ENCODE peak calls at places on chromosomes 16 and 17, in ten cellular contexts. One of them, this sample, is unnamed.

GRCh38 chr17:14301279-14301760 is 439 bp downstream of the HS3ST3B1 start:
- ATAC-seq in T-helper 17 cell: peak
- ATAC-seq in heart left ventricle: no peak
- ATAC-seq in activated CD8-positive, alpha-beta memory T cell treated with anti-CD3 and anti-CD28 coated beads, Interleukin-2, amount 10 ng/mL, durations not matched to agents 7 days and 5 days: peak
- ATAC-seq in left lung: peak
- ATAC-seq in left ventricle myocardium superior: peak
- ATAC-seq in gastroesophageal sphincter: no peak
- ATAC-seq in left cardiac atrium: peak
- ATAC-seq in effector memory CD8-positive, alpha-beta T cell: peak
- ATAC-seq in natural killer cell: no peak
- ATAC-seq in this sample: peak

GRCh38 chr16:51236583-51236982 is 85.5 kb upstream of the SALL1 start:
- ATAC-seq in effector memory CD8-positive, alpha-beta T cell: no peak
- ATAC-seq in gastroesophageal sphincter: no peak
- ATAC-seq in left cardiac atrium: no peak
- ATAC-seq in heart left ventricle: no peak
- ATAC-seq in left ventricle myocardium superior: no peak
- ATAC-seq in left lung: no peak
- ATAC-seq in activated CD8-positive, alpha-beta memory T cell treated with anti-CD3 and anti-CD28 coated beads, Interleukin-2, amount 10 ng/mL, durations not matched to agents 7 days and 5 days: no peak
- ATAC-seq in natural killer cell: no peak
- ATAC-seq in T-helper 17 cell: no peak
- ATAC-seq in this sample: no peak

GRCh38 chr17:79951361-79952264 is 84.1 kb downstream of the TBC1D16 start:
- ATAC-seq in gastroesophageal sphincter: peak
- ATAC-seq in heart left ventricle: peak
- ATAC-seq in left lung: peak
- ATAC-seq in T-helper 17 cell: no peak
- ATAC-seq in left ventricle myocardium superior: peak
- ATAC-seq in activated CD8-positive, alpha-beta memory T cell treated with anti-CD3 and anti-CD28 coated beads, Interleukin-2, amount 10 ng/mL, durations not matched to agents 7 days and 5 days: no peak
- ATAC-seq in natural killer cell: no peak
- ATAC-seq in effector memory CD8-positive, alpha-beta T cell: no peak
- ATAC-seq in left cardiac atrium: peak
- ATAC-seq in this sample: no peak

GRCh38 chr17:32492648-32493289 is 6.0 kb downstream of the CDK5R1 start:
- ATAC-seq in left ventricle myocardium superior: no peak
- ATAC-seq in natural killer cell: no peak
- ATAC-seq in T-helper 17 cell: no peak
- ATAC-seq in left cardiac atrium: no peak
- ATAC-seq in activated CD8-positive, alpha-beta memory T cell treated with anti-CD3 and anti-CD28 coated beads, Interleukin-2, amount 10 ng/mL, durations not matched to agents 7 days and 5 days: no peak
- ATAC-seq in heart left ventricle: peak
- ATAC-seq in effector memory CD8-positive, alpha-beta T cell: no peak
- ATAC-seq in left lung: no peak
- ATAC-seq in gastroesophageal sphincter: no peak
- ATAC-seq in this sample: no peak

GRCh38 chr16:28592979-28593553 is 3.8 kb downstream of the SULT1A2 start:
- ATAC-seq in activated CD8-positive, alpha-beta memory T cell treated with anti-CD3 and anti-CD28 coated beads, Interleukin-2, amount 10 ng/mL, durations not matched to agents 7 days and 5 days: no peak
- ATAC-seq in gastroesophageal sphincter: no peak
- ATAC-seq in effector memory CD8-positive, alpha-beta T cell: no peak
- ATAC-seq in heart left ventricle: no peak
- ATAC-seq in T-helper 17 cell: no peak
- ATAC-seq in natural killer cell: no peak
- ATAC-seq in left cardiac atrium: no peak
- ATAC-seq in left lung: no peak
- ATAC-seq in left ventricle myocardium superior: peak
- ATAC-seq in this sample: no peak

GRCh38 chr17:76593964-76594363 is 8.3 kb upstream of the ST6GALNAC2 start:
- ATAC-seq in left cardiac atrium: no peak
- ATAC-seq in left ventricle myocardium superior: no peak
- ATAC-seq in heart left ventricle: no peak
- ATAC-seq in gastroesophageal sphincter: no peak
- ATAC-seq in left lung: no peak
- ATAC-seq in effector memory CD8-positive, alpha-beta T cell: no peak
- ATAC-seq in natural killer cell: no peak
- ATAC-seq in T-helper 17 cell: no peak
- ATAC-seq in activated CD8-positive, alpha-beta memory T cell treated with anti-CD3 and anti-CD28 coated beads, Interleukin-2, amount 10 ng/mL, durations not matched to agents 7 days and 5 days: no peak
- ATAC-seq in this sample: no peak

GRCh38 chr17:73620414-73620813 is 23.8 kb downstream of the SDK2 start:
- ATAC-seq in effector memory CD8-positive, alpha-beta T cell: no peak
- ATAC-seq in heart left ventricle: no peak
- ATAC-seq in activated CD8-positive, alpha-beta memory T cell treated with anti-CD3 and anti-CD28 coated beads, Interleukin-2, amount 10 ng/mL, durations not matched to agents 7 days and 5 days: no peak
- ATAC-seq in left ventricle myocardium superior: no peak
- ATAC-seq in left lung: no peak
- ATAC-seq in T-helper 17 cell: no peak
- ATAC-seq in natural killer cell: no peak
- ATAC-seq in left cardiac atrium: no peak
- ATAC-seq in gastroesophageal sphincter: no peak
- ATAC-seq in this sample: no peak

GRCh38 chr17:43212641-43213490 is 1.2 kb downstream of the TMEM106A start:
- ATAC-seq in T-helper 17 cell: no peak
- ATAC-seq in gastroesophageal sphincter: no peak
- ATAC-seq in heart left ventricle: peak
- ATAC-seq in left lung: peak
- ATAC-seq in left ventricle myocardium superior: peak
- ATAC-seq in natural killer cell: no peak
- ATAC-seq in activated CD8-positive, alpha-beta memory T cell treated with anti-CD3 and anti-CD28 coated beads, Interleukin-2, amount 10 ng/mL, durations not matched to agents 7 days and 5 days: no peak
- ATAC-seq in effector memory CD8-positive, alpha-beta T cell: no peak
- ATAC-seq in left cardiac atrium: no peak
- ATAC-seq in this sample: no peak

GRCh38 chr16:46774743-46775177 is 26.6 kb upstream of the MYLK3 start:
- ATAC-seq in natural killer cell: no peak
- ATAC-seq in left ventricle myocardium superior: no peak
- ATAC-seq in left cardiac atrium: no peak
- ATAC-seq in left lung: no peak
- ATAC-seq in activated CD8-positive, alpha-beta memory T cell treated with anti-CD3 and anti-CD28 coated beads, Interleukin-2, amount 10 ng/mL, durations not matched to agents 7 days and 5 days: no peak
- ATAC-seq in heart left ventricle: no peak
- ATAC-seq in effector memory CD8-positive, alpha-beta T cell: no peak
- ATAC-seq in T-helper 17 cell: no peak
- ATAC-seq in gastroesophageal sphincter: no peak
- ATAC-seq in this sample: no peak

GRCh38 chr17:48871551-48872351 is 20.8 kb upstream of the ATP5MC1 start:
- ATAC-seq in activated CD8-positive, alpha-beta memory T cell treated with anti-CD3 and anti-CD28 coated beads, Interleukin-2, amount 10 ng/mL, durations not matched to agents 7 days and 5 days: no peak
- ATAC-seq in gastroesophageal sphincter: peak
- ATAC-seq in left cardiac atrium: peak
- ATAC-seq in T-helper 17 cell: no peak
- ATAC-seq in left lung: peak
- ATAC-seq in effector memory CD8-positive, alpha-beta T cell: no peak
- ATAC-seq in left ventricle myocardium superior: peak
- ATAC-seq in natural killer cell: no peak
- ATAC-seq in heart left ventricle: peak
- ATAC-seq in this sample: no peak

This sample was measured in SK-N-SH treated with all-trans-retinoic acid at 6 μM for 48 hours.